ENCODE peak calls at places on chromosomes 13 and 19, in seven cellular contexts. One of them, this sample, is unnamed.
A peak's percentile ranks its signal among the peaks of the same experiment; 100 is the strongest.

GRCh38 chr13:36571444-36571843 is 102.4 kb upstream of the SERTM1 start:
- DNase-seq in left colon: no peak
- DNase-seq in midbrain: no peak
- DNase-seq in hypothalamus: no peak
- DNase-seq in small intestine: no peak
- DNase-seq in HS-27A: no peak
- DNase-seq in activated T-cell treated with anti-CD3 and anti-CD28 coated beads for 1 hour: no peak
- DNase-seq in this sample: no peak

GRCh38 chr13:88000239-88000638 is 329.1 kb downstream of the SLITRK5 start:
- DNase-seq in small intestine: no peak
- DNase-seq in activated T-cell treated with anti-CD3 and anti-CD28 coated beads for 1 hour: no peak
- DNase-seq in midbrain: no peak
- DNase-seq in HS-27A: peak; percentile 26
- DNase-seq in hypothalamus: no peak
- DNase-seq in left colon: no peak
- DNase-seq in this sample: no peak

GRCh38 chr19:31306006-31306753 is 43.1 kb downstream of the TSHZ3 start:
- DNase-seq in midbrain: no peak
- DNase-seq in activated T-cell treated with anti-CD3 and anti-CD28 coated beads for 1 hour: no peak
- DNase-seq in small intestine: no peak
- DNase-seq in left colon: no peak
- DNase-seq in HS-27A: no peak
- DNase-seq in hypothalamus: no peak
- DNase-seq in this sample: no peak

GRCh38 chr13:37229931-37230330 is 124.5 kb upstream of the CSNK1A1L start:
- DNase-seq in midbrain: no peak
- DNase-seq in small intestine: no peak
- DNase-seq in HS-27A: no peak
- DNase-seq in activated T-cell treated with anti-CD3 and anti-CD28 coated beads for 1 hour: no peak
- DNase-seq in hypothalamus: no peak
- DNase-seq in left colon: no peak
- DNase-seq in this sample: no peak

GRCh38 chr19:33273065-33273736 is 29.1 kb downstream of the CEBPA start:
- DNase-seq in small intestine: no peak
- DNase-seq in hypothalamus: no peak
- DNase-seq in left colon: no peak
- DNase-seq in HS-27A: no peak
- DNase-seq in midbrain: no peak
- DNase-seq in activated T-cell treated with anti-CD3 and anti-CD28 coated beads for 1 hour: no peak
- DNase-seq in this sample: no peak

GRCh38 chr19:33048806-33049676 is 15.6 kb downstream of the RHPN2 start:
- DNase-seq in HS-27A: no peak
- DNase-seq in small intestine: peak; percentile 76
- DNase-seq in hypothalamus: no peak
- DNase-seq in midbrain: no peak
- DNase-seq in activated T-cell treated with anti-CD3 and anti-CD28 coated beads for 1 hour: no peak
- DNase-seq in left colon: no peak
- DNase-seq in this sample: no peak

GRCh38 chr19:42282810-42283247 is 13.8 kb downstream of the CIC start:
- DNase-seq in HS-27A: no peak
- DNase-seq in activated T-cell treated with anti-CD3 and anti-CD28 coated beads for 1 hour: no peak
- DNase-seq in small intestine: no peak
- DNase-seq in hypothalamus: no peak
- DNase-seq in left colon: no peak
- DNase-seq in midbrain: peak; percentile 63
- DNase-seq in this sample: no peak

GRCh38 chr19:16032509-16033135 is 43.7 kb upstream of the TPM4 start:
- DNase-seq in activated T-cell treated with anti-CD3 and anti-CD28 coated beads for 1 hour: no peak
- DNase-seq in hypothalamus: no peak
- DNase-seq in left colon: peak; percentile 15
- DNase-seq in small intestine: no peak
- DNase-seq in HS-27A: no peak
- DNase-seq in midbrain: no peak
- DNase-seq in this sample: no peak

GRCh38 chr13:48542581-48543341 is 9.9 kb upstream of the RCBTB2 start:
- DNase-seq in HS-27A: no peak
- DNase-seq in midbrain: peak; percentile 47
- DNase-seq in small intestine: peak; percentile 66
- DNase-seq in activated T-cell treated with anti-CD3 and anti-CD28 coated beads for 1 hour: no peak
- DNase-seq in hypothalamus: peak; percentile 19
- DNase-seq in left colon: peak; percentile 59
- DNase-seq in this sample: no peak

GRCh38 chr13:66933994-66934393 is 296.1 kb downstream of the PCDH9 start:
- DNase-seq in HS-27A: peak; percentile 22
- DNase-seq in left colon: no peak
- DNase-seq in midbrain: no peak
- DNase-seq in activated T-cell treated with anti-CD3 and anti-CD28 coated beads for 1 hour: no peak
- DNase-seq in hypothalamus: no peak
- DNase-seq in small intestine: no peak
- DNase-seq in this sample: no peak

GRCh38 chr19:5038631-5039271 is 69.8 kb downstream of the KDM4B start:
- DNase-seq in left colon: no peak
- DNase-seq in HS-27A: no peak
- DNase-seq in midbrain: peak; percentile 1
- DNase-seq in small intestine: no peak
- DNase-seq in activated T-cell treated with anti-CD3 and anti-CD28 coated beads for 1 hour: no peak
- DNase-seq in hypothalamus: no peak
- DNase-seq in this sample: peak; percentile 56

GRCh38 chr19:703651-704446 is 4.9 kb upstream of the PALM start:
- DNase-seq in midbrain: no peak
- DNase-seq in hypothalamus: no peak
- DNase-seq in activated T-cell treated with anti-CD3 and anti-CD28 coated beads for 1 hour: peak; percentile 48
- DNase-seq in small intestine: peak; percentile 84
- DNase-seq in HS-27A: no peak
- DNase-seq in left colon: peak; percentile 73
- DNase-seq in this sample: peak; percentile 57

GRCh38 chr13:46469064-46469463 is 82.0 kb upstream of the RUBCNL start:
- DNase-seq in hypothalamus: no peak
- DNase-seq in activated T-cell treated with anti-CD3 and anti-CD28 coated beads for 1 hour: no peak
- DNase-seq in small intestine: no peak
- DNase-seq in left colon: no peak
- DNase-seq in HS-27A: no peak
- DNase-seq in midbrain: no peak
- DNase-seq in this sample: no peak

GRCh38 chr13:52195052-52195837 is 35.8 kb upstream of the NEK3 start:
- DNase-seq in small intestine: peak; percentile 62
- DNase-seq in HS-27A: no peak
- DNase-seq in midbrain: peak; percentile 57
- DNase-seq in hypothalamus: peak; percentile 23
- DNase-seq in activated T-cell treated with anti-CD3 and anti-CD28 coated beads for 1 hour: peak; percentile 30
- DNase-seq in left colon: peak; percentile 86
- DNase-seq in this sample: no peak

This sample was measured in frontal cortex.